ENCODE peak calls at places on chromosomes 2 and 18, in five cellular contexts. Y is caudate nucleus; V is stimulated activated CD4-positive, alpha-beta T cell treated with anti-CD3 and anti-CD28 coated beads, Interleukin-15, amount 100 ng/mL, for 1 hour; O is Panc1; W is colonic mucosa. X is an unnamed sample.

GRCh38 chr18:74388227-74388626 is 68.9 kb downstream of the DIPK1C start:
- DNase-seq in Y (no peak), V (no peak), O (no peak), W (no peak), X (no peak)

GRCh38 chr18:74918276-74918675 is 290.7 kb downstream of the PTGR3 start:
- DNase-seq in Y (no peak), V (no peak), O (no peak), W (no peak), X (no peak)

GRCh38 chr18:49677762-49678398 is 116.0 kb downstream of the LIPG start:
- DNase-seq in Y (no peak), V (no peak), O (no peak), W (peak), X (no peak)

GRCh38 chr2:24824966-24825882 is 32.0 kb downstream of the CENPO start:
- DNase-seq in Y (no peak), V (no peak), O (no peak), W (peak), X (no peak)

GRCh38 chr2:52765735-52766134 is 1001.9 kb upstream of the CHAC2 start:
- DNase-seq in Y (no peak), V (no peak), O (no peak), W (no peak), X (no peak)

GRCh38 chr2:68060652-68061051 is 2.2 kb downstream of the C1D start:
- DNase-seq in Y (no peak), V (no peak), O (no peak), W (no peak), X (no peak)

GRCh38 chr2:200354823-200355751 is 48.6 kb downstream of the SPATS2L start:
- DNase-seq in Y (no peak), V (no peak), O (no peak), W (no peak), X (no peak)

GRCh38 chr2:73897240-73897583 is 4.4 kb downstream of the ACTG2 start:
- DNase-seq in Y (no peak), V (no peak), O (no peak), W (no peak), X (no peak)

GRCh38 chr2:226915846-226916360 is 80.0 kb downstream of the RHBDD1 start:
- DNase-seq in Y (no peak), V (no peak), O (no peak), W (no peak), X (no peak)

GRCh38 chr2:104582471-104582870 is 271.4 kb upstream of the POU3F3 start:
- DNase-seq in Y (no peak), V (no peak), O (no peak), W (no peak), X (no peak)

GRCh38 chr2:75846683-75847190 is 136.0 kb upstream of the GCFC2 start:
- DNase-seq in Y (no peak), V (no peak), O (no peak), W (no peak), X (no peak)

GRCh38 chr2:218865396-218865795 is 5.8 kb downstream of the WNT6 start:
- DNase-seq in Y (no peak), V (no peak), O (no peak), W (no peak), X (no peak)

GRCh38 chr2:27445615-27446014 is 3.4 kb downstream of the KRTCAP3 start:
- DNase-seq in Y (no peak), V (no peak), O (no peak), W (peak), X (no peak)

GRCh38 chr18:67239826-67240225 is 276.7 kb downstream of the DSEL start:
- DNase-seq in Y (no peak), V (no peak), O (no peak), W (no peak), X (no peak)

GRCh38 chr2:239912171-239912937 is 112.8 kb downstream of the NDUFA10 start:
- DNase-seq in Y (no peak), V (no peak), O (no peak), W (no peak), X (no peak)

GRCh38 chr2:5914831-5915611 is 222.8 kb downstream of the SOX11 start:
- DNase-seq in Y (no peak), V (no peak), O (no peak), W (no peak), X (no peak)

GRCh38 chr2:8761529-8762164 is 75.8 kb downstream of the KIDINS220 start:
- DNase-seq in Y (no peak), V (no peak), O (peak), W (no peak), X (no peak)

GRCh38 chr18:74509856-74510769 is 13.9 kb downstream of the CNDP2 start:
- DNase-seq in Y (no peak), V (no peak), O (no peak), W (no peak), X (no peak)

GRCh38 chr2:222523783-222524544 is 99.6 kb downstream of the SGPP2 start:
- DNase-seq in Y (no peak), V (no peak), O (no peak), W (no peak), X (no peak)

GRCh38 chr2:7031424-7032245 is 114.4 kb downstream of the RNF144A start:
- DNase-seq in Y (no peak), V (peak), O (no peak), W (peak), X (no peak)

GRCh38 chr2:47087051-47087450 is 68.1 kb downstream of the STPG4 start:
- DNase-seq in Y (no peak), V (no peak), O (no peak), W (no peak), X (no peak)

GRCh38 chr2:99554238-99554637 is 64.4 kb upstream of the REV1 start:
- DNase-seq in Y (no peak), V (no peak), O (no peak), W (no peak), X (no peak)

GRCh38 chr18:77114564-77115391 is 17.8 kb downstream of the MBP start:
- DNase-seq in Y (no peak), V (no peak), O (no peak), W (peak), X (no peak)

GRCh38 chr2:181376442-181376841 is 80.7 kb upstream of the ITGA4 start:
- DNase-seq in Y (no peak), V (no peak), O (no peak), W (no peak), X (no peak)

GRCh38 chr2:76437564-76437963 is 726.8 kb upstream of the GCFC2 start:
- DNase-seq in Y (no peak), V (no peak), O (no peak), W (no peak), X (no peak)

GRCh38 chr2:75560768-75561565 is at the start of gene EVA1A:
- DNase-seq in Y (no peak), V (no peak), O (no peak), W (no peak), X (no peak)

GRCh38 chr2:128219891-128220290 is 98.8 kb downstream of the HS6ST1 start:
- DNase-seq in Y (no peak), V (no peak), O (no peak), W (no peak), X (no peak)

GRCh38 chr2:64826703-64827102 is 162.5 kb upstream of the SLC1A4 start:
- DNase-seq in Y (no peak), V (no peak), O (no peak), W (no peak), X (no peak)

GRCh38 chr18:10659000-10659399 is 133.2 kb downstream of the NAPG start:
- DNase-seq in Y (no peak), V (no peak), O (no peak), W (no peak), X (no peak)

X was measured in amygdala.